ENCODE peak calls at places on chromosomes 12 and 14, in four cellular contexts. One of them, this sample, is unnamed.

GRCh38 chr14:71686677-71687076 is 245.6 kb upstream of the RGS6 start:
- DNase-seq in astrocyte of the spinal cord: no peak
- DNase-seq in tibial nerve: peak
- DNase-seq in foreskin fibroblast: peak
- DNase-seq in this sample: no peak

GRCh38 chr12:59388176-59388575 is 207.7 kb upstream of the SLC16A7 start:
- DNase-seq in tibial nerve: no peak
- DNase-seq in astrocyte of the spinal cord: no peak
- DNase-seq in foreskin fibroblast: no peak
- DNase-seq in this sample: no peak

GRCh38 chr12:1605129-1606020 is 11.0 kb upstream of the FBXL14 start:
- DNase-seq in tibial nerve: peak
- DNase-seq in astrocyte of the spinal cord: peak
- DNase-seq in foreskin fibroblast: peak
- DNase-seq in this sample: peak

GRCh38 chr12:65631621-65632111 is 192.6 kb upstream of the HMGA2 start:
- DNase-seq in astrocyte of the spinal cord: peak
- DNase-seq in tibial nerve: peak
- DNase-seq in foreskin fibroblast: peak
- DNase-seq in this sample: peak

GRCh38 chr12:4268549-4269181 is 4.9 kb upstream of the CCND2 start:
- DNase-seq in foreskin fibroblast: peak
- DNase-seq in tibial nerve: no peak
- DNase-seq in astrocyte of the spinal cord: no peak
- DNase-seq in this sample: no peak

GRCh38 chr12:13163868-13164267 is 32.7 kb upstream of the EMP1 start:
- DNase-seq in tibial nerve: no peak
- DNase-seq in foreskin fibroblast: peak
- DNase-seq in astrocyte of the spinal cord: no peak
- DNase-seq in this sample: peak

GRCh38 chr14:73188501-73188903 is 48.8 kb upstream of the PAPLN start:
- DNase-seq in tibial nerve: no peak
- DNase-seq in foreskin fibroblast: peak
- DNase-seq in astrocyte of the spinal cord: peak
- DNase-seq in this sample: peak

GRCh38 chr12:103956515-103957027 is 9.1 kb upstream of the TDG start:
- DNase-seq in tibial nerve: peak
- DNase-seq in astrocyte of the spinal cord: no peak
- DNase-seq in foreskin fibroblast: no peak
- DNase-seq in this sample: no peak

GRCh38 chr14:99042376-99043257 is 229.4 kb downstream of the BCL11B start:
- DNase-seq in astrocyte of the spinal cord: no peak
- DNase-seq in tibial nerve: no peak
- DNase-seq in foreskin fibroblast: no peak
- DNase-seq in this sample: no peak

GRCh38 chr14:103298620-103299019 is 35.4 kb upstream of the EIF5 start:
- DNase-seq in foreskin fibroblast: no peak
- DNase-seq in tibial nerve: no peak
- DNase-seq in astrocyte of the spinal cord: no peak
- DNase-seq in this sample: no peak
- TF ChIP-seq CTCF in foreskin fibroblast: no peak
- TF ChIP-seq CTCF in tibial nerve: no peak
- TF ChIP-seq CTCF in astrocyte of the spinal cord: no peak
- TF ChIP-seq CTCF in this sample: no peak

GRCh38 chr12:100718212-100718611 is 76.4 kb upstream of the ANO4 start:
- DNase-seq in astrocyte of the spinal cord: peak
- DNase-seq in tibial nerve: no peak
- DNase-seq in foreskin fibroblast: peak
- DNase-seq in this sample: no peak

GRCh38 chr12:100715976-100716657 is 78.5 kb upstream of the ANO4 start:
- DNase-seq in foreskin fibroblast: no peak
- DNase-seq in tibial nerve: no peak
- DNase-seq in astrocyte of the spinal cord: no peak
- DNase-seq in this sample: no peak

GRCh38 chr12:100717733-100718067 is 76.9 kb upstream of the ANO4 start:
- DNase-seq in tibial nerve: no peak
- DNase-seq in foreskin fibroblast: peak
- DNase-seq in astrocyte of the spinal cord: peak
- DNase-seq in this sample: peak

GRCh38 chr12:100716949-100717732 is 77.4 kb upstream of the ANO4 start:
- DNase-seq in foreskin fibroblast: peak
- DNase-seq in astrocyte of the spinal cord: peak
- DNase-seq in tibial nerve: no peak
- DNase-seq in this sample: peak

DNA sequence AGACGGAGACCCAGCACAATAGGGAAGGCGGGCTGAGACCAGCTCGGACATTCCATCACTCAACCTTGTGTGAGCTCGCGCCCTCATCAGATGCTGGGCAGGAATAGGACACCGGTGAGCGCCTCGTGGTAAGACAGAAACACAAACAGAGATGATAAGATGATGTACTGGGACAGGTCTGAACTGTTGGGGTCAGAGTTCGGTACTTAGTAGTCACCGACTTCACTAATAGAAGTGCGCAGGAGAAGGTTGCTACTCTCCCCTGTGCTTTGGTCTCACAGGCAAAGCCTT is 78.0 kb upstream of the ANO4 start:
- DNase-seq in tibial nerve: no peak
- DNase-seq in foreskin fibroblast: peak
- DNase-seq in astrocyte of the spinal cord: peak
- DNase-seq in this sample: peak
- H3K4me3 ChIP-seq in tibial nerve: no peak
- H3K4me3 ChIP-seq in foreskin fibroblast: no peak
- H3K4me3 ChIP-seq in astrocyte of the spinal cord: peak
- H3K4me3 ChIP-seq in this sample: peak

GRCh38 chr12:7439579-7440505 is 4.1 kb downstream of the CD163L1 start:
- DNase-seq in astrocyte of the spinal cord: peak
- DNase-seq in tibial nerve: no peak
- DNase-seq in foreskin fibroblast: peak
- DNase-seq in this sample: peak
- TF ChIP-seq CTCF in astrocyte of the spinal cord: no peak
- TF ChIP-seq CTCF in tibial nerve: no peak
- TF ChIP-seq CTCF in foreskin fibroblast: no peak
- TF ChIP-seq CTCF in this sample: no peak

GRCh38 chr14:41749425-41749824 is 142.7 kb downstream of the LRFN5 start:
- DNase-seq in astrocyte of the spinal cord: peak
- DNase-seq in tibial nerve: no peak
- DNase-seq in foreskin fibroblast: peak
- DNase-seq in this sample: no peak
- H3K4me3 ChIP-seq in astrocyte of the spinal cord: no peak
- H3K4me3 ChIP-seq in tibial nerve: peak
- H3K4me3 ChIP-seq in foreskin fibroblast: peak
- H3K4me3 ChIP-seq in this sample: no peak

GRCh38 chr12:26700430-26700829 is 132.6 kb downstream of the ITPR2 start:
- DNase-seq in foreskin fibroblast: no peak
- DNase-seq in tibial nerve: no peak
- DNase-seq in astrocyte of the spinal cord: no peak
- DNase-seq in this sample: no peak

GRCh38 chr12:26704214-26704613 is 128.8 kb downstream of the ITPR2 start:
- DNase-seq in astrocyte of the spinal cord: no peak
- DNase-seq in tibial nerve: no peak
- DNase-seq in foreskin fibroblast: no peak
- DNase-seq in this sample: no peak

GRCh38 chr12:26704684-26705475 is 128.1 kb downstream of the ITPR2 start:
- DNase-seq in foreskin fibroblast: peak
- DNase-seq in tibial nerve: no peak
- DNase-seq in astrocyte of the spinal cord: peak
- DNase-seq in this sample: no peak

GRCh38 chr12:26699237-26699636 is 133.8 kb downstream of the ITPR2 start:
- DNase-seq in astrocyte of the spinal cord: no peak
- DNase-seq in foreskin fibroblast: peak
- DNase-seq in tibial nerve: no peak
- DNase-seq in this sample: peak

GRCh38 chr12:26701604-26702215 is 131.3 kb downstream of the ITPR2 start:
- DNase-seq in foreskin fibroblast: peak
- DNase-seq in tibial nerve: peak
- DNase-seq in astrocyte of the spinal cord: peak
- DNase-seq in this sample: peak
- TF ChIP-seq CTCF in foreskin fibroblast: peak
- TF ChIP-seq CTCF in tibial nerve: peak
- TF ChIP-seq CTCF in astrocyte of the spinal cord: peak
- TF ChIP-seq CTCF in this sample: peak

GRCh38 chr12:26400627-26401026 is 205.3 kb downstream of the SSPN start:
- DNase-seq in foreskin fibroblast: no peak
- DNase-seq in tibial nerve: no peak
- DNase-seq in astrocyte of the spinal cord: no peak
- DNase-seq in this sample: no peak

GRCh38 chr12:26401874-26402273 is 206.5 kb downstream of the SSPN start:
- DNase-seq in tibial nerve: no peak
- DNase-seq in astrocyte of the spinal cord: no peak
- DNase-seq in foreskin fibroblast: no peak
- DNase-seq in this sample: no peak

GRCh38 chr12:26403601-26404000 is 208.2 kb downstream of the SSPN start:
- DNase-seq in tibial nerve: no peak
- DNase-seq in astrocyte of the spinal cord: no peak
- DNase-seq in foreskin fibroblast: no peak
- DNase-seq in this sample: no peak

GRCh38 chr12:26406391-26406790 is 211.0 kb downstream of the SSPN start:
- DNase-seq in astrocyte of the spinal cord: no peak
- DNase-seq in foreskin fibroblast: no peak
- DNase-seq in tibial nerve: no peak
- DNase-seq in this sample: no peak

GRCh38 chr12:26402648-26403047 is 207.3 kb downstream of the SSPN start:
- DNase-seq in tibial nerve: no peak
- DNase-seq in astrocyte of the spinal cord: no peak
- DNase-seq in foreskin fibroblast: no peak
- DNase-seq in this sample: peak
- H3K4me3 ChIP-seq in tibial nerve: no peak
- H3K4me3 ChIP-seq in astrocyte of the spinal cord: no peak
- H3K4me3 ChIP-seq in foreskin fibroblast: no peak
- H3K4me3 ChIP-seq in this sample: no peak

DNA sequence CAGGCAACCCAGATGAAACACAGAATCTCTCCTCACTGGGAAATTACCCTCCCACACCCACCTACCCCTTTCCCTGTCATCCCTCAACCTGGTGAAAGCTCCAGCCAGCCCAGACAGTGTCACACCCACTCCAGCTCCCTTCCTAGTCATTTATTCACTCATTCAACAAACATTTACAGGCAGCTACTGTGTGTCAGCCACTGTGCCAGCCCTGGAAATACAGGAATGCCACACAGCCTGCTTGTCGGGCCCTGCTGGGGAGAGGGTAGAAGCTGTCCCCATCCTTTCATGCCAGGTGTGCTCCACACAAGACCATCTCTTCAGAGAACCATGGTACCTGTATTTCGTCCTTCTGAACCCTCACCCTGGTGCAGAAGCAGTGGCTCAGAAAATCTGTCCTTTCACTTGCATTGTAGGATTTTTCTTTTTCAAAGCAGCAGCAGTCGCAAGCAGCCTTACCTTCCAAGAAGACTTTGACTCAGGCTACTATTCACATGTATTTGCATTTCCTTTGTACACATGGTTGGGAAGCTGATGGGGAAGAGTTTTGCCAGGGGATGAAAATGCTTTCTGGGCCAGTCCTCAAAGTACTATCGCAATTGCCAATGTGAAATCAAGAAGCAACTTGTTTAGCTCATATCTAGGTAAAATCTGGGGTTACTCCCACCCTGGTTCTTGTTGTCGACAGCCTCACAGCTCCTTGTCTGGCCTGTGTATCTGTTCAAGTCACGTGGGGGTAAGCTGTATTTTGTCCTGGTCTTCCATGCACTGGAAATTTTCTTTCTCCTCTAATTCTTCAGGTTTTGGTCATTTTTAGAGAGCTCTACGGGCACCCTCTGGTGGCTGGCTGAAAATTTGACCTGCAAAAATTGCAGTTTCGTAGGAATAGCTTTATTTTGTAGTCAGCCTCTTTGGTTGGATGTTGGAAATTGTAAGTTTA is 147.4 kb upstream of the EGLN3 start:
- DNase-seq in tibial nerve: peak
- DNase-seq in foreskin fibroblast: peak
- DNase-seq in astrocyte of the spinal cord: peak
- DNase-seq in this sample: peak
- TF ChIP-seq CTCF in tibial nerve: peak
- TF ChIP-seq CTCF in foreskin fibroblast: peak
- TF ChIP-seq CTCF in astrocyte of the spinal cord: peak
- TF ChIP-seq CTCF in this sample: peak

This sample was measured in epithelial cell of esophagus.